ENCODE peak calls at places on chromosomes 11 and 22, in five cellular contexts. Y is fibroblast of mammary gland, D is coronary artery, S is AG04450, L is cardiac muscle cell. I is an unnamed sample.

GRCh38 chr11:119380816-119381185 is 689 bp downstream of the USP2 start:
- DNase-seq in Y (no peak), L (peak), S (no peak), D (no peak), I (no peak)

GRCh38 chr11:11611381-11611780 is 10.4 kb downstream of the GALNT18 start:
- DNase-seq in S (no peak), Y (no peak), D (peak), L (no peak), I (no peak)

GRCh38 chr11:41307371-41308080 is 151.9 kb downstream of the LRRC4C start:
- DNase-seq in L (no peak), D (no peak), Y (no peak), S (no peak), I (no peak)

GRCh38 chr22:20766530-20766929 is 7.4 kb upstream of the SERPIND1 start:
- DNase-seq in L (no peak), D (no peak), Y (no peak), S (no peak), I (no peak)

GRCh38 chr11:134272381-134273316 is 3.5 kb upstream of the GLB1L3 start:
- DNase-seq in Y (peak), S (peak), L (peak), D (peak), I (peak)

GRCh38 chr11:115257286-115258077 is 246.7 kb downstream of the CADM1 start:
- DNase-seq in Y (no peak), L (no peak), D (no peak), S (no peak), I (no peak)

GRCh38 chr22:41482319-41482935 is 13.5 kb downstream of the ACO2 start:
- DNase-seq in S (no peak), D (no peak), L (no peak), Y (peak), I (peak)

GRCh38 chr22:46084943-46085830 is 65.1 kb upstream of the PPARA start:
- DNase-seq in D (peak), Y (peak), S (no peak), L (no peak), I (peak)

GRCh38 chr11:111269146-111269868 is 23.8 kb downstream of the POU2AF2 start:
- DNase-seq in S (no peak), L (no peak), D (no peak), Y (no peak), I (peak)

GRCh38 chr22:27578937-27579617 is 222.5 kb downstream of the MN1 start:
- DNase-seq in S (no peak), L (no peak), Y (no peak), D (no peak), I (peak)

GRCh38 chr11:117823294-117823940 is 1.1 kb downstream of the FXYD2 start:
- DNase-seq in D (peak), Y (no peak), S (no peak), L (no peak), I (no peak)
- TF ChIP-seq CTCF in D (no peak), Y (no peak), S (peak), L (peak), I (peak)

GRCh38 chr11:69919659-69920499 is 100.7 kb upstream of the FGF3 start:
- DNase-seq in D (peak), Y (no peak), L (no peak), S (no peak), I (no peak)
- H3K4me3 ChIP-seq in D (no peak), Y (no peak), L (no peak), S (no peak), I (no peak)

GRCh38 chr11:45210846-45211245 is 64.4 kb downstream of the PRDM11 start:
- DNase-seq in L (no peak), D (no peak), S (no peak), Y (no peak), I (no peak)

GRCh38 chr11:45209480-45209879 is 63.0 kb downstream of the PRDM11 start:
- DNase-seq in L (no peak), Y (no peak), D (no peak), S (no peak), I (no peak)

GRCh38 chr11:45209000-45209399 is 62.6 kb downstream of the PRDM11 start:
- DNase-seq in D (no peak), L (no peak), S (no peak), Y (no peak), I (no peak)

GRCh38 chr11:45211732-45212131 is 65.3 kb downstream of the PRDM11 start:
- DNase-seq in S (no peak), Y (no peak), D (no peak), L (no peak), I (no peak)

GRCh38 chr11:45209904-45210699 is 63.7 kb downstream of the PRDM11 start:
- DNase-seq in D (peak), L (peak), S (no peak), Y (peak), I (peak)
- TF ChIP-seq CTCF in D (no peak), L (peak), S (no peak), Y (no peak), I (no peak)

DNA sequence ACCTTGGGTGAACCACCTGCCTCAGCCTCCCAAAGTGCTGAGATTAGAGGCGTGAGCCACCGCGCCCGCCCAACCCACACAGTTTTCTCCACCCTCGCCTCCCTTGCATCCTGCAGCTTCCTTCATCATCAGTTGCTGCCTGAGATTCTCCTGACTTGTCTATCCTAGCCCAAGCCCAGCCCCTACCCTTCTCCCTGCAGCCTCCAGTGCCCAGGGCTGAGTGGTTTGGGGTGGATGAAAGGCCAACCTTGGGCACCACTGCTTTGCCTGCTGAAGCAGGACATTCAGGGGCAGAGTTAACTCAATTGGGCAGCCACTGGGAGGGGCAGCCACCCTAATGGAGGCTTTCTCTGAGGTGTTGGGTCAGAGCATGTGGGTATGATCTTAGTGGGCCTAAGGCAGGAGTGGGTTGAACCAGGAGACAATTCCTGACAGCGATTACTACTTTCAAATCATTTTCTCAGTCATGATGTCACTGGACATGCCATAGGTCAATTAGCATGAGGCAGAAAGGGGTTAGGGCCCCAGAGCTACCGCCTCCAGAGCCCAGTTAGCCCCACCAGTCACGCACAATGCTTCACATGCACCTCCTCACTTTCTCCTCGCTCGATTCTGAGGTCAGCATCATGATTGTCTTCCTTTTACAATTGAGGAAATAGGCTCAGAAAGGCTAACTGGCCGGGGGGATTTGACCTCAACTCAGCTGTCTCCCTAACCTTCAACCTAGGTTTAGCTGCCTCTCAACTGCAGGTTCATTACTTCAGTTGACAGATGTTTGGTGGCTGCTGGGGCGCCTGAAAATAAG is 1.0 kb upstream of the FKBP2 start:
- DNase-seq in D (no peak), Y (no peak), L (no peak), S (no peak), I (no peak)
- H3K4me3 ChIP-seq in D (peak), Y (peak), L (peak), S (peak), I (peak)

GRCh38 chr11:63534076-63534475 is 2.5 kb upstream of the PLAAT4 start:
- DNase-seq in L (no peak), S (no peak), Y (no peak), D (no peak), I (no peak)

GRCh38 chr11:63537293-63538101 is 889 bp downstream of the PLAAT4 start:
- DNase-seq in Y (peak), S (no peak), D (peak), L (no peak), I (peak)

GRCh38 chr11:63534895-63535461 is 1.6 kb upstream of the PLAAT4 start:
- DNase-seq in L (no peak), S (no peak), D (no peak), Y (no peak), I (peak)

GRCh38 chr11:63536669-63537292 is at the start of gene PLAAT4:
- DNase-seq in S (no peak), L (no peak), D (peak), Y (peak), I (peak)

DNA sequence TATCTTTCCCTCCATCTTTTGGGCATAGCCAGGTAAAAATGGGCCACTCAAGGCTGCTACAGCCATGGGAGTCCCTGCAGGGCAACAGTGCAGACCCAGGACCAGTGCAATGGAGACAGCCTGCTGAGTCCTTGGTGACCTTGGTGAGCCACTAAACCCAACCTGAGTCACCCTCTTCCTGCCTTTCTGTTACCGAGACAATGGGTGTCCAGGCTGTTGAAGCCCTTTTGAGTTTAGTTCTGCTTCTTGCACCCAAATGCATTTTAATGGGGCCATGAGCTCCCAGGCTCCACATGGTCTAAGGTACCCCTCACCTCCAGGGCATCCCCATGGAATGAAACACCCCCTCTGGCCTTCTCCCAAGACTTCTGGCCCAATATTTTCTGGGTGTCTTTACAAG is 874 bp upstream of the PLAAT4 start:
- DNase-seq in Y (no peak), L (no peak), S (no peak), D (no peak), I (no peak)
- TF ChIP-seq CTCF in Y (no peak), L (no peak), S (no peak), D (no peak), I (no peak)

DNA sequence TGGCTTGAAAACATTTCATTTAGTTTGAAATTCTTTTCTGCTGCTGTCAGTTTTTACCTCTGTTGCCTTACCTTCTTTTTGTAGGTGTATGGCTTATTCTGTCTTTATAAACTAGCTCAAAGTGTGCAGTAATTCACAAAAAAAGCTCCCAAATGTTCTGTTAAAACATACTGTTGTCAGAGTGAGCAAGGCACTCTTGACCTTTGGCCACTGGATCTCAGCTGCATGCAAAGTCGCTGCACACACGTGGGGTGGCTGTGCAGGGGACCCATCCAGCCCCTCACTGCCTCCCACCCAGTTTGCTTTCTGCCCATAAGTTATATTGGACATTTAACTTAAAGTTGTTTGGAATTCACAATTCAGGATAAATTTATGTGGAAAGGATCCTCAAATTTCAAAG is 92.2 kb downstream of the AMOTL1 start:
- DNase-seq in Y (no peak), L (no peak), S (no peak), D (no peak), I (no peak)
- H3K4me3 ChIP-seq in Y (no peak), L (no peak), S (no peak), D (no peak), I (no peak)

DNA sequence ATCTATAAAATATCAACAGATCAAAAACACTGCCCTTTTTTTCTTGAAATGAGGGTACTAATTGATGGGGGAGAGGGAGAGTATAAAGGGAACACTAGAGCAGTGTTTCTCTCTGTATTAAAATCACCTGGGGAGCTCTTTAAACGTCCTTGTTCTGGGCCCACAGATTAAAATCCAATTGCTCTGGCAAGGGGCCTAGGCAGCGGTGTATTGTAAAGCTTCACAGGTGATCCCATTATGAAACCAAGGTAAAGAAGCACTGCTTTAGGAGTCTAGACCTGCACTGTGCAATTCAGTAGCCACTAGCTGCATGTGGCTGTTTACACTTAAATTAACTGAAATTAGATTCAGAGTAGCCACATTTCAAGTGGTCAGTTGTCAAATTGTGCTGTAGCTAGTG is 3.0 kb downstream of the AQP11 start:
- DNase-seq in D (no peak), L (no peak), S (no peak), Y (no peak), I (no peak)
- TF ChIP-seq CTCF in D (no peak), L (no peak), S (no peak), Y (no peak), I (no peak)

DNA sequence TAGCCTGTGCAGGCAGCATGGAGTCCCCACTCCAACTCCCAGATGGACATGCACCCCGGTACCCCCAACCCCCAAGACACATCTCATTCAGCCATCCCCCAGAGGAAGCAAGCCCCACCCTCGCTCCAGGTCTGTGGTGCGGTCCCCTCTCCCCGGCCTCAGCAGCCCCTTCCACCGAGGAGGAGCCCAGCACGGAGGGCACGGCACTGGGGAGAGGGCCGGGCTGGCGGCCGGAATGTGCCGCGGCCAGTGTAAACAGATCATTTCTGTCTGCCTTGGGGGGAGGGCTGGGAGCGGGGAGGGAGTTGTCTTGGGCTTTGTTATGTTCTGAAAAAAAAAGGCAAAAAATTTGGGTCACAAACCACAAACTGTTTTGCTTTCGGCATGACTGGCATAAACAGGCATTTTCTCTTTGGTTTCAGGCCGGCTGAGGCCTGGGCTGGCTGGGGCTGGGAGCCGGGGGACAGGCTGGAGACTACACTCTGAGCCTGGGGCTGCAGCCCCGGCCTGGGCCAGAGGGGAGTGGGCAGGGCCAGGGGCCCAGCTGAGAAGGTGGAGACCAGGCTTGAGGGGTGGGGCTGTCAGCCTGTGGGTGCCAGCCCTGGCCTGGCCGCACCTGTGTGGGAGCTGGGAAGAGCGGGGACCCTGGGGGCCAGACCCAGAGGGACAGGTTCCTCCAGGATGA is 16.8 kb downstream of the IGF2 start:
- DNase-seq in D (no peak), Y (no peak), L (no peak), S (peak), I (peak)
- H3K4me3 ChIP-seq in D (no peak), Y (no peak), L (no peak), S (no peak), I (no peak)

DNA sequence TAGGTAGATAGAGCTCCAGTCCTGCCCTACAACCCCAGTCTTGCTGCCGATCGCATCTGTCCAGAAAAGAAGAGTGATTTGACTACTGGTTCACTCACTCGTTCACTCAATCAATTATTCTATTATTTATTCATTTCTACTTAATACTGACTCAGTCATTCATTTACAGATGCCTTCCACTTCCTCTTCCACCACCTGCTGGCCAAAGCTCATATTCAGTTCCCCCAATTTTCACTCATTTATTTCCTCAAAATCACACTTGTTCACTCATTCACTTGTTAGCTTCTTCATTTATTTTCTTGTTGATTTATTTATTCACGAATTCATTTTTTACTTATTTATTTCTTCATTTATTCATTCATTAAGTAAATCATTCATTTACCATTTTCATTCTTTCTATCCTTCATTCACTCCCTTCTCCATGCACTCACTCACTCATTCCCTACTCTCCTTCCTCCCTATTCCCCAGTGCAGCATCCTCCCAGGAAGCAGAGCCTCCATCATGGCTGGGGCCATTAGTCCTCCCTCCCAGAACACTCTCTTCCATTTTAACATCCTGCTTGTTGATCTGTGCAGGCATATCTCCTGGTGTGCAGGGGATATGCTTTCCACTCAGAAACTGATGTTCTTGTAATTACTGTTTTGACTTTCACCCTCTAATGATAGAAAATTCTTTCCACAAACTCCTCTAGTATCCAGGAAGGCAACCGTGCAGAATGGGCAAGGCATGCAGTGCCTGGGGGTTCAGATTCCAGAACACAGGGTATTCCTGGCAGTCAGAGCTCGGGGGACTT is 281.0 kb downstream of the TENM4 start:
- DNase-seq in L (no peak), Y (no peak), S (no peak), D (no peak), I (no peak)
- TF ChIP-seq CTCF in L (peak), Y (peak), S (peak), D (no peak), I (peak)